ENCODE peak calls at places on chromosomes 2 and 18, in eight cellular contexts. Z is K562, R is Panc1, Q is stomach, W is H1, H is sigmoid colon, C is spleen, Y is transverse colon. V is an unnamed sample. For H3K9me3, the result is how much of the 10 kb centered on the place peaks cover.

GRCh38 chr2:97711394-97711711 is 2.0 kb upstream of the ZAP70 start:
- DNase-seq in Z (no peak), R (no peak), Q (no peak), W (no peak), H (no peak), C (no peak), Y (no peak), V (no peak)

GRCh38 chr2:58047969-58048368 is 1.4 kb downstream of the VRK2 start:
- DNase-seq in Z (peak), R (no peak), Q (no peak), W (no peak), H (no peak), C (no peak), Y (no peak), V (no peak)

GRCh38 chr2:144481666-144482065 is 38.3 kb downstream of the ZEB2 start:
- DNase-seq in Z (no peak), R (no peak), Q (no peak), W (no peak), H (no peak), C (no peak), Y (no peak), V (no peak)

GRCh38 chr2:97951155-97951670 is 44.5 kb downstream of the TMEM131 start:
- DNase-seq in Z (no peak), R (no peak), Q (no peak), W (no peak), H (no peak), C (no peak), Y (no peak), V (no peak)

GRCh38 chr2:97712693-97713295 is 582 bp upstream of the ZAP70 start:
- DNase-seq in Z (no peak), R (no peak), Q (no peak), W (no peak), H (peak), C (peak), Y (no peak), V (peak)

GRCh38 chr2:218658671-218659257 is 659 bp downstream of the ZNF142 start:
- DNase-seq in Z (peak), R (no peak), Q (peak), W (peak), H (no peak), C (no peak), Y (peak), V (no peak)

GRCh38 chr18:47323158-47323557 is 71.7 kb upstream of the SKOR2 start:
- DNase-seq in Z (no peak), R (no peak), Q (no peak), W (no peak), H (no peak), C (no peak), Y (no peak), V (no peak)

GRCh38 chr2:118300807-118301206 is 212.5 kb downstream of the INSIG2 start:
- DNase-seq in Z (no peak), R (no peak), Q (no peak), W (no peak), H (no peak), C (no peak), Y (no peak), V (no peak)

GRCh38 chr2:91442246-91442905 is 2750.9 kb downstream of the RPIA start:
- DNase-seq in Z (peak), R (no peak), Q (peak), W (peak), H (peak), C (peak), Y (no peak), V (peak)

GRCh38 chr2:62808554-62808953 is 103.0 kb downstream of the EHBP1 start:
- DNase-seq in Z (no peak), R (no peak), Q (no peak), W (no peak), H (no peak), C (no peak), Y (no peak), V (no peak)

GRCh38 chr18:21393986-21394385 is 152.0 kb downstream of the GREB1L start:
- DNase-seq in Z (no peak), R (no peak), Q (no peak), W (no peak), H (no peak), C (no peak), Y (no peak), V (no peak)

GRCh38 chr18:55706893-55707292 is 118.9 kb upstream of the TCF4 start:
- DNase-seq in Z (no peak), R (peak), Q (no peak), W (no peak), H (no peak), C (no peak), Y (no peak), V (no peak)

GRCh38 chr2:117714110-117714509 is 100.4 kb upstream of the DDX18 start:
- DNase-seq in Z (no peak), R (no peak), Q (no peak), W (no peak), H (no peak), C (no peak), Y (no peak), V (no peak)

GRCh38 chr18:68435581-68435980 is 279.3 kb downstream of the TMX3 start:
- DNase-seq in Z (no peak), R (no peak), Q (no peak), W (no peak), H (no peak), C (no peak), Y (no peak), V (no peak)

GRCh38 chr2:162704496-162704895 is 134.1 kb downstream of the KCNH7 start:
- DNase-seq in Z (no peak), R (no peak), Q (no peak), W (no peak), H (no peak), C (no peak), Y (no peak), V (no peak)

GRCh38 chr2:197500503-197501179 is 462 bp downstream of the HSPE1 start:
- DNase-seq in Z (no peak), R (no peak), Q (no peak), W (no peak), H (no peak), C (no peak), Y (no peak), V (no peak)

GRCh38 chr2:177599072-177599688 is 206.6 kb downstream of the AGPS start:
- DNase-seq in Z (no peak), R (no peak), Q (no peak), W (no peak), H (no peak), C (no peak), Y (no peak), V (no peak)

GRCh38 chr2:135905679-135906078 is 29.4 kb upstream of the MCM6 start:
- DNase-seq in Z (no peak), R (no peak), Q (no peak), W (no peak), H (no peak), C (no peak), Y (no peak), V (no peak)

GRCh38 chr2:226122067-226122466 is 677.6 kb downstream of the IRS1 start:
- DNase-seq in Z (no peak), R (no peak), Q (no peak), W (no peak), H (no peak), C (no peak), Y (no peak), V (no peak)

GRCh38 chr18:12422936-12423335 is 15.2 kb downstream of the PRELID3A start:
- DNase-seq in Z (no peak), R (no peak), Q (no peak), W (no peak), H (no peak), C (no peak), Y (no peak), V (no peak)

GRCh38 chr2:54859416-54859815 is 136.0 kb downstream of the EML6 start:
- DNase-seq in Z (no peak), R (no peak), Q (no peak), W (no peak), H (no peak), C (no peak), Y (no peak), V (no peak)

GRCh38 chr2:39385172-39385571 is 51.9 kb downstream of the MAP4K3 start:
- DNase-seq in Z (no peak), R (no peak), Q (no peak), W (no peak), H (no peak), C (no peak), Y (no peak), V (no peak)

GRCh38 chr2:215654177-215654850 is 218.4 kb upstream of the FN1 start:
- DNase-seq in Z (no peak), R (no peak), Q (no peak), W (no peak), H (no peak), C (no peak), Y (no peak), V (no peak)

GRCh38 chr2:173217106-173217840 is 137.4 kb upstream of the CDCA7 start:
- DNase-seq in Z (no peak), R (no peak), Q (no peak), W (no peak), H (no peak), C (no peak), Y (no peak), V (no peak)

GRCh38 chr2:99593692-99594427 is 104.0 kb upstream of the REV1 start:
- DNase-seq in Z (no peak), R (no peak), Q (no peak), W (no peak), H (no peak), C (no peak), Y (no peak), V (no peak)

GRCh38 chr2:158932246-158932645 is 36.2 kb upstream of the TANC1 start:
- DNase-seq in Z (no peak), R (no peak), Q (no peak), W (no peak), H (no peak), C (no peak), Y (no peak), V (no peak)

GRCh38 chr2:234974501-234975385 is 22.9 kb downstream of the SH3BP4 start:
- DNase-seq in Z (no peak), R (no peak), Q (peak), W (no peak), H (no peak), C (no peak), Y (peak), V (no peak)

GRCh38 chr2:234467289-234467688 is 29.6 kb downstream of the ARL4C start:
- DNase-seq in Z (no peak), R (no peak), Q (no peak), W (no peak), H (no peak), C (no peak), Y (no peak), V (no peak)

GRCh38 chr2:136141510-136142154 is 23.7 kb upstream of the CXCR4 start:
- DNase-seq in Z (no peak), R (no peak), Q (no peak), W (no peak), H (no peak), C (no peak), Y (no peak), V (no peak)

GRCh38 chr2:197399887-197400540 is 34.8 kb downstream of the SF3B1 start:
- DNase-seq in Z (no peak), R (no peak), Q (no peak), W (no peak), H (no peak), C (no peak), Y (no peak), V (no peak)

GRCh38 chr2:68411397-68412126 is 46.5 kb downstream of the PLEK start:
- DNase-seq in Z (no peak), R (no peak), Q (no peak), W (no peak), H (no peak), C (no peak), Y (no peak), V (no peak)

GRCh38 chr2:109275120-109276040 is 146.4 kb downstream of the SH3RF3 start:
- DNase-seq in Z (no peak), R (no peak), Q (no peak), W (no peak), H (no peak), C (no peak), Y (no peak), V (no peak)
- TF ChIP-seq POLR2AphosphoS5 in Z (no peak), R (no peak), Q (no peak), W (no peak), H (no peak), C (no peak), Y (no peak), V (no peak)

GRCh38 chr2:83085869-83086268 is 1373.2 kb downstream of the SUCLG1 start:
- DNase-seq in Z (no peak), R (no peak), Q (no peak), W (no peak), H (no peak), C (no peak), Y (no peak), V (no peak)
- H3K9me3 ChIP-seq in Z (under half), R (under half), Q (under half), W (under half), H (under half), C (under half), Y (under half), V (under half)

DNA sequence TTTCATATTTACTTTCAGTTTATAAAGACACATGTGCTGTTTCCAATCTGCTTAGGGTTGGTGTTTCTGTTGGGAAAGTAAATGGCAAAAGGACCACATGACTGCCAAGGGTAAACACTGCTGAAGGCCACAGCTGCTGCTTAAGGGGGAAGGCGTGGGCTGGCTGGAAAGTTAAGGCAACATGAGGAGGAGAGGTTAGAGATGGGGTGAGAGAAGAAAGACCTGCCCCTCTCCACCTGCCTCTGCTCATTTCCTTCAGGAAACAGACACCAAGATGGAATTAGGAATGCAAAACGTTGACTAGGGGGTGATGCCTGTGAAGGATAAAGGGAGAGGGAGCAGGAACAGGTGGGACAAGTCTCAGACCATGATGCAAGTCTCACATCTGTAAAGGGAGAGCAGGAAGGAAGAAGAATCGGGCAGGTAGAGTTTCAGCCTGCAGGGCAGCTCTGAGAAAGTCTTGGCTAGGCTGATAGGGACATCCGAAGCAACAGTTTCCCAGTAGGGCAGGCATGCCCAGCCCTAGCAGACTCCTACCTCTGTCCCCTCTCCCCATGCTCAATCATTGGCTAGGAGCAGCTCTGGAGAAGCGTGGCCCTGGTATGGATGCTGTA is 86.0 kb downstream of the CDC42EP3 start:
- DNase-seq in Z (no peak), R (no peak), Q (peak), W (no peak), H (no peak), C (no peak), Y (peak), V (no peak)
- H3K27ac ChIP-seq in Z (no peak), R (no peak), Q (peak), W (no peak), H (no peak), C (peak), Y (peak), V (peak)

DNA sequence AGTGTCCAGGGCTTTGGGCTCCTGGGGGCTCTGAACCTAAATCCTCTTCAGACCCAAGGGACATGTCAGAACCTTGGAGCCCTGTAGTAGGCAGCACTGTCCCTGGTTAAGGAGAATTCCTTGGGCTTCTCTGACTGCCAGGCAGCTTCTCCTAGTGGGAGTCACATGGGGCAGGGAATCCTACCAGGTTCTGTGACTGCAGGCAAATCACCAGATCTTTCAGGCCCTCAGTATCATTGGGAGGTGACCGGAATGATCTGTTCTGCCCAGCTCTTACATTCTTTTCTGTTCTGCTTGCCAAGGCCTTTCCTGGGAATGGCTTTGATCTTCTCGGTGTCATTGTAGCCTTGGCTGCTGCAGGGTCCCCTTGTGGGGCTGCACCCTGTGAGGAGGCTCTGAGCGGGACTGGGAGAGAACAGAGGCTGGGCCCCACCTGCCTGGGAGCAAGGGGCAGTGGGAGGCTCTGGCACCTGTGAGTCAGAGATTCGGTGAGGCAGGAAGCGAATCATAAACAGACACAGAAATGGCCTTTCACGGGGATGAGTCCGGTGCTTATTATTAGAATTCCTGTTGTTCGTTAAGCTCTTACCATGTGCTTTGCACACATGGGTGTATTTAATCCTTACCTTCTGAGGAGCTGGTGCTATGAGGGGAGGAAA is 14.1 kb downstream of the CEP68 start:
- DNase-seq in Z (no peak), R (no peak), Q (no peak), W (no peak), H (no peak), C (no peak), Y (peak), V (no peak)
- TF ChIP-seq POLR2AphosphoS5 in Z (no peak), R (no peak), Q (no peak), W (no peak), H (no peak), C (peak), Y (no peak), V (no peak)

GRCh38 chr18:38033282-38033681 is 467.7 kb upstream of the CELF4 start:
- DNase-seq in Z (no peak), R (no peak), Q (no peak), W (no peak), H (no peak), C (no peak), Y (no peak), V (no peak)

GRCh38 chr18:38023871-38024270 is 458.3 kb upstream of the CELF4 start:
- DNase-seq in Z (no peak), R (no peak), Q (no peak), W (no peak), H (no peak), C (no peak), Y (no peak), V (no peak)

GRCh38 chr18:38025433-38026038 is 459.9 kb upstream of the CELF4 start:
- DNase-seq in Z (no peak), R (no peak), Q (no peak), W (no peak), H (no peak), C (no peak), Y (no peak), V (no peak)

GRCh38 chr18:38032516-38032915 is 466.9 kb upstream of the CELF4 start:
- DNase-seq in Z (no peak), R (no peak), Q (no peak), W (no peak), H (no peak), C (no peak), Y (no peak), V (no peak)

GRCh38 chr18:38028941-38029340 is 463.3 kb upstream of the CELF4 start:
- DNase-seq in Z (no peak), R (no peak), Q (no peak), W (no peak), H (no peak), C (no peak), Y (no peak), V (no peak)
- H3K9me3 ChIP-seq in Z (under half), R (under half), Q (under half), W (under half), H (under half), C (under half), Y (under half), V (under half)

GRCh38 chr2:8004250-8004681 is 677.6 kb upstream of the ID2 start:
- DNase-seq in Z (peak), R (no peak), Q (no peak), W (no peak), H (peak), C (no peak), Y (peak), V (no peak)
- H3K27ac ChIP-seq in Z (peak), R (no peak), Q (peak), W (no peak), H (peak), C (no peak), Y (peak), V (peak)